ENCODE peak calls at places on chromosomes 6 and 20, in seven cellular contexts. A is body of pancreas, C is small intestine, X is PC-9, V is K562, T is cardiac muscle cell, L is adrenal gland. Y is an unnamed sample. For H3K36me3, the result is how much of the 10 kb centered on the place peaks cover.

GRCh38 chr6:137848672-137849071 is 18.4 kb upstream of the TNFAIP3 start:
- DNase-seq in V (no peak), C (no peak), X (no peak), A (no peak), L (no peak), T (no peak), Y (no peak)

GRCh38 chr6:23518294-23518693 is 607.7 kb upstream of the NRSN1 start:
- DNase-seq in T (no peak), L (no peak), X (no peak), A (no peak), C (no peak), V (no peak), Y (peak)

GRCh38 chr20:3165473-3166337 is 6.0 kb upstream of the FASTKD5 start:
- DNase-seq in L (peak), X (no peak), C (peak), A (peak), V (no peak), T (no peak), Y (no peak)

GRCh38 chr6:155291291-155291690 is 23.0 kb downstream of the TFB1M start:
- DNase-seq in V (no peak), C (no peak), X (no peak), T (no peak), A (no peak), L (no peak), Y (no peak)

GRCh38 chr6:169898788-169899480 is 147.5 kb downstream of the ERMARD start:
- DNase-seq in V (peak), L (no peak), C (no peak), T (no peak), X (no peak), A (no peak), Y (no peak)

GRCh38 chr6:154937306-154938244 is 57.5 kb upstream of the TIAM2 start:
- DNase-seq in V (no peak), C (no peak), L (no peak), X (no peak), T (no peak), A (no peak), Y (no peak)

GRCh38 chr6:93962566-93962965 is 543.2 kb upstream of the EPHA7 start:
- DNase-seq in X (no peak), C (no peak), T (no peak), L (no peak), V (no peak), A (no peak), Y (no peak)

GRCh38 chr6:26118999-26119398 is 31.8 kb downstream of the HFE start:
- DNase-seq in A (peak), L (no peak), C (no peak), X (no peak), V (peak), T (no peak), Y (no peak)

GRCh38 chr6:84525907-84526306 is 238.5 kb downstream of the TBX18 start:
- DNase-seq in T (no peak), V (no peak), A (no peak), L (no peak), X (no peak), C (no peak), Y (no peak)

GRCh38 chr20:9262653-9263194 is 193.8 kb downstream of the PLCB4 start:
- DNase-seq in T (peak), L (no peak), V (no peak), A (no peak), C (no peak), X (no peak), Y (no peak)

GRCh38 chr6:112216699-112217551 is 37.4 kb downstream of the LAMA4 start:
- DNase-seq in A (no peak), C (no peak), V (no peak), L (no peak), T (no peak), X (peak), Y (no peak)

GRCh38 chr6:92879526-92879925 is 539.8 kb downstream of the EPHA7 start:
- DNase-seq in A (no peak), T (no peak), V (no peak), C (no peak), X (no peak), L (no peak), Y (no peak)

GRCh38 chr6:37137201-37137880 is 32.6 kb upstream of the PIM1 start:
- DNase-seq in A (peak), V (no peak), L (no peak), T (peak), C (no peak), X (peak), Y (no peak)

GRCh38 chr6:12348530-12349511 is 58.7 kb downstream of the EDN1 start:
- DNase-seq in X (peak), V (no peak), L (no peak), A (peak), T (no peak), C (peak), Y (no peak)

GRCh38 chr20:11454966-11455799 is 462.5 kb upstream of the BTBD3 start:
- DNase-seq in A (no peak), L (no peak), V (no peak), X (peak), T (peak), C (peak), Y (no peak)

GRCh38 chr6:90080876-90081464 is 186.7 kb downstream of the GJA10 start:
- DNase-seq in C (peak), X (no peak), A (no peak), V (no peak), T (no peak), L (no peak), Y (no peak)

GRCh38 chr6:118377711-118378414 is 170.2 kb upstream of the PLN start:
- DNase-seq in T (no peak), X (no peak), L (no peak), C (no peak), A (peak), V (no peak), Y (no peak)

GRCh38 chr6:170152989-170153388 is 137.9 kb downstream of the DLL1 start:
- DNase-seq in T (peak), A (peak), X (peak), V (peak), C (peak), L (peak), Y (no peak)

GRCh38 chr6:89117285-89118108 is at the start of gene SRSF12:
- DNase-seq in V (no peak), X (peak), L (peak), C (peak), T (peak), A (peak), Y (peak)

GRCh38 chr6:25670793-25671513 is 18.9 kb downstream of the SCGN start:
- DNase-seq in T (peak), A (no peak), L (no peak), V (no peak), C (peak), X (no peak), Y (peak)

DNA sequence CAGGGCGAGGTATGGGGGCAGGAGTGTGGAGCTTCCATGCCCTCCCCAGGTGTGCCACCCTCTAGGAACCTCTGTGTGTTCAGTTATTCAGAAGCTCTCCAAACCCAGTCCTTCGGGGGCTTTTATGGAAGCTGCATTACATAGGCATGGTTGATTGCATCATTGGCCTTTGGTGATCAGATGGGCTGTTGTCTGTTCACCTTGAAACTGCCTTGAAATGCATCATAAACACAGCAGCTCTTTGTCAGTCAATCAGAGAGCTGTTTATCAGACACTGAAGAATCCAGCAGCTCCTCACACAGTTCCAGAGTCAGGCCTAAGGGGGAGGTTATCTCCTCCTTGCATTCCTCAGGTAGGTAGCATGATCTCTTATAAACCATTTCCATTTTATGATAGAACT is 62.4 kb downstream of the E2F3 start:
- DNase-seq in T (no peak), V (no peak), C (no peak), X (no peak), A (no peak), L (no peak), Y (no peak)
- H3K36me3 ChIP-seq in T (under half), V (half or more), C (under half), X (under half), A (under half), L (under half), Y (half or more)

GRCh38 chr20:62323980-62324906 is 21.4 kb downstream of the ADRM1 start:
- DNase-seq in A (no peak), T (no peak), C (no peak), L (no peak), V (no peak), X (no peak), Y (no peak)

GRCh38 chr20:62321521-62321948 is 18.7 kb downstream of the ADRM1 start:
- DNase-seq in L (peak), X (peak), V (peak), A (no peak), T (no peak), C (no peak), Y (peak)

GRCh38 chr20:62323146-62323979 is 20.6 kb downstream of the ADRM1 start:
- DNase-seq in X (no peak), V (no peak), C (no peak), L (no peak), T (no peak), A (no peak), Y (no peak)

GRCh38 chr20:62321978-62322377 is 19.2 kb downstream of the ADRM1 start:
- DNase-seq in T (no peak), L (no peak), V (no peak), X (no peak), C (no peak), A (no peak), Y (no peak)

GRCh38 chr20:62322428-62323073 is 19.8 kb downstream of the ADRM1 start:
- DNase-seq in V (no peak), L (no peak), X (no peak), T (no peak), A (no peak), C (no peak), Y (no peak)
- H3K36me3 ChIP-seq in V (half or more), L (under half), X (under half), T (under half), A (under half), C (under half), Y (half or more)

GRCh38 chr20:32449890-32450401 is 91.8 kb downstream of the ASXL1 start:
- DNase-seq in T (no peak), A (peak), V (no peak), C (no peak), L (no peak), X (no peak), Y (peak)
- H3K36me3 ChIP-seq in T (under half), A (under half), V (half or more), C (half or more), L (under half), X (under half), Y (half or more)

DNA sequence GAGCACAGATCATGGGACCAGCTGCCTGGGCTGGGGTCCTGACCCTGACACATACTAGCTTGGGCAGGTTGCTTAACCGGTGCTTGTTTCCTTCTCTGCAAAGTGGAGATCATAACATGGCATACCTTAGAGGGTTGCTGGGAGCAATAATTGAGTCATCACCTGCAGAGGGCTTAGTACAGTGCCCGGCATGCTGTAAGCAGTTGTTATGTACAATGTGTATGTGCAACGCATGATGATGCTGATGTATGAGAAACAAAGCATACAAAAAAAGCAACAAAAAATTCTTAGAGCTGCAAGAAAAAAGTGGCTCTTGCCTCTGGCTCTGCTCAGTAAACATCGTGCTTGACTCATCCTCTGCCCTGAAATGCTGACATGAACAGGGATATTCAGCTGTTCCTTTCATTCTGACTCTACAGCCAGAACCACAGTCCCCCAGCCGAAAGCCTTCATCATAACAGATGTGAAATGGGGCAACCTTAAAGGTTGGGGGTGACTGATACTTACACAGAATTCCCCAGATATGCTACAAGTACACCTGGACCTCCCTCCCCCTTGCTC is 91.7 kb downstream of the CLIC5 start:
- DNase-seq in C (no peak), A (no peak), T (no peak), X (no peak), V (no peak), L (no peak), Y (no peak)
- H3K36me3 ChIP-seq in C (under half), A (under half), T (under half), X (under half), V (under half), L (under half), Y (under half)

GRCh38 chr20:47195573-47195972 is 160.9 kb downstream of the ZMYND8 start:
- DNase-seq in C (no peak), L (no peak), X (no peak), V (no peak), T (no peak), A (no peak), Y (no peak)
- H3K36me3 ChIP-seq in C (under half), L (under half), X (under half), V (under half), T (under half), A (under half), Y (under half)

DNA sequence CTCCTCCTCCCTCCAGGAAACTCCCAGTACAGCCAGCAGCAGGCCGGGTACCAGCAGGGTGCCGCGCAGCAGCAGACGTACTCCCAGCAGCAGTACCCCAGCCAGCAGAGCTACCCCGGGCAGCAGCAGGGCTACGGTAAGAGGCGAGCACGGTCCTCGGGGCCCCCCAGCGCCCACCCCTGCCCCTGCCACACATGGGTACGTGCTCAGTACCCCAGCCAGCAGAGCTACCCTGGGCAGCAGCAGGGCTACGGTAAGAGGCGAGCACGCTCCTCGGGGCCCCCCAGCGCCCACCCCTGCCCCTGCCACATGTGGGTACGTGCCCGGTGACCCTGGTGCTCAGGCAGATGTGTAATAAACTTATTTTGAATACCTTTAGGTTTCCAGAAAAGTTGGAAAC is 10.2 kb upstream of the MTG2 start:
- DNase-seq in L (no peak), X (no peak), A (no peak), T (no peak), V (no peak), C (no peak), Y (no peak)
- H3K36me3 ChIP-seq in L (under half), X (under half), A (under half), T (under half), V (half or more), C (under half), Y (half or more)

DNA sequence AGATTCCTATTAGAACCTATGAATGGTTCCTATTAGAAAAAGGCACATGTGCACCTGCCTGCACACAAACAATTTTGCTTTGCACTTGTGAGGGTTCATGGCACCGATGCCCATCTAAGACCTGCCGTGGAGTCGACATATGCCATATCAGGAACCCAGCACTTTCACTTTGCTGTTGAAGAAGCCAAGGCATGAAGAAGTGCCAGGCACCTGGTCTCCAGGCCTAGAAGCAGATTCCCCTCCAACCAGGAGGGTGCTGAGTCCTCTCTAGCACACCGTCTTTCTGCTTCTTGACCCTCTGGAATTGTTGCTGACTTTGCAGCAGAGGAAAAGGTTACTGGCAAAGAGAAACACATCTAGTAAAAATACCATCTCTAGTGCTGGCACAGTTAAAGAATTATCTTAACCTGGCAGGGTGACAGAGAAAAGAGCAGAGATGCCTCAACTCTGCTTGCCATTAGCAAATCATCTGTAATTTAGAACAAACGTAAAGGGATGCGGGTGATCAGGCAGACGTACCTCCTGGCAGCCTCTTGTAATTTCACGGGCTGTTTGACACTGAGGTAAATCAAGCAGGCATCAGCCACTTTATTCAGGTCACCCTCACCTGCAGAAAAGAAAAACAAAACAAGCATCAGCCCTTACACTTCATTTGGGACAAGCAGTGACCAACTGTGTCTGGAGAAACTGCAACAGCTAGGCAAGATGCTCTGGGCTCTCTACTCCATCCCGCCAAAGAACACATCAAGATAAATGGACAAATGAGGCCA is 37.2 kb downstream of the TTI1 start:
- DNase-seq in A (no peak), C (no peak), X (no peak), T (no peak), L (no peak), V (no peak), Y (no peak)
- H3K36me3 ChIP-seq in A (under half), C (under half), X (under half), T (under half), L (under half), V (half or more), Y (half or more)

GRCh38 chr6:41093729-41094128 is 21.0 kb downstream of the NFYA start:
- DNase-seq in X (no peak), A (no peak), V (no peak), C (no peak), L (peak), T (no peak), Y (no peak)
- H3K36me3 ChIP-seq in X (half or more), A (under half), V (half or more), C (under half), L (under half), T (half or more), Y (half or more)

GRCh38 chr20:37295595-37295994 is 6.1 kb downstream of the MANBAL start:
- DNase-seq in L (no peak), X (peak), C (peak), A (no peak), V (no peak), T (no peak), Y (no peak)

GRCh38 chr20:37294262-37294981 is 5.0 kb downstream of the MANBAL start:
- DNase-seq in L (no peak), T (no peak), X (no peak), C (no peak), A (no peak), V (no peak), Y (no peak)

GRCh38 chr20:37297066-37297736 is 7.7 kb downstream of the MANBAL start:
- DNase-seq in X (no peak), C (no peak), T (no peak), L (peak), V (no peak), A (no peak), Y (no peak)

GRCh38 chr20:37295001-37295400 is 5.5 kb downstream of the MANBAL start:
- DNase-seq in T (no peak), L (peak), X (peak), A (peak), C (peak), V (peak), Y (no peak)

DNA sequence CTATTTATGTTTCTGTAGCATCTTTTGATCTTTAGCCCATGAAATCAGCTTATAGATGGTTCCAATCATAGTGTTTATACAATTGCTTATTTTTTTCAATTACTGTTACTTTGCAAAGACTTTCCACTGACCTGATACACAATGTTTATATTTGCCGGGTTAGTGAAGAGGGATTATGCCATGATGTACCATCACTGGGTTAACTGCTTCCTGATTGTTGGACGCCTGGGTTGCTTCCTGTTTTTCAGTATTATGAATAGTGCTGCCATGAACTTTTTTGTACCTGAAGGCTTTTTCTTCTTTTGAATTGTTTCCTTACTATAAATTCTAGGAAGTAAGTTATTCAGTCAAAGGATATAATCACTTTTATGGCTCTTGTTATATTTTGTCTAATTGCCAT is 6.9 kb downstream of the MANBAL start:
- DNase-seq in L (no peak), T (no peak), C (no peak), V (no peak), X (no peak), A (no peak), Y (no peak)
- H3K36me3 ChIP-seq in L (under half), T (under half), C (under half), V (half or more), X (under half), A (under half), Y (under half)